ENCODE peak calls at places on chromosomes 2 and 18, in four cellular contexts. H is stimulated activated CD8-positive, alpha-beta memory T cell treated with anti-CD3 and anti-CD28 coated beads, Interleukin-12 subunit alpha, Interleukin-12 subunit beta, amount 100 ng/mL, for 1 hour; B is brain microvascular endothelial cell; Z is AG09319. F is an unnamed sample.

GRCh38 chr2:46257476-46257875 is 39.7 kb upstream of the EPAS1 start:
- DNase-seq in H (no peak), B (peak), Z (no peak), F (peak)

GRCh38 chr2:237227190-237227988 is 141.7 kb downstream of the COPS8 start:
- DNase-seq in H (no peak), Z (no peak), B (peak), F (peak)

GRCh38 chr18:42156266-42156665 is 201.2 kb downstream of the PIK3C3 start:
- DNase-seq in B (peak), H (no peak), Z (no peak), F (no peak)

GRCh38 chr2:31383471-31384153 is 30.9 kb downstream of the XDH start:
- DNase-seq in Z (no peak), B (peak), H (no peak), F (no peak)

GRCh38 chr2:204012081-204012653 is 75.6 kb downstream of the ICOS start:
- DNase-seq in B (no peak), Z (no peak), H (no peak), F (no peak)

GRCh38 chr18:63962137-63962536 is 7.7 kb upstream of the SERPINB8 start:
- DNase-seq in B (no peak), H (no peak), Z (no peak), F (no peak)

GRCh38 chr2:144520718-144521487 is 984 bp upstream of the ZEB2 start:
- DNase-seq in Z (no peak), B (peak), H (no peak), F (no peak)

GRCh38 chr2:213086566-213086965 is 64.8 kb downstream of the IKZF2 start:
- DNase-seq in B (no peak), Z (no peak), H (no peak), F (no peak)

GRCh38 chr2:118791511-118791910 is 55.9 kb downstream of the EN1 start:
- DNase-seq in H (no peak), Z (no peak), B (no peak), F (no peak)

GRCh38 chr2:156695595-156695994 is 259.4 kb downstream of the GPD2 start:
- DNase-seq in H (no peak), B (no peak), Z (no peak), F (no peak)

GRCh38 chr2:176126929-176127768 is 2.4 kb upstream of the HOXD8 start:
- DNase-seq in H (peak), Z (peak), B (peak), F (no peak)

GRCh38 chr18:14974576-14974975 is 226.6 kb downstream of the ANKRD30B start:
- DNase-seq in B (no peak), H (no peak), Z (no peak), F (no peak)

GRCh38 chr2:55779459-55780421 is 86.1 kb upstream of the PNPT1 start:
- DNase-seq in B (peak), Z (no peak), H (no peak), F (peak)

GRCh38 chr18:72056171-72056570 is 488.0 kb downstream of the CBLN2 start:
- DNase-seq in H (no peak), Z (no peak), B (no peak), F (no peak)

GRCh38 chr2:158412206-158412605 is 44.3 kb downstream of the CCDC148 start:
- DNase-seq in Z (no peak), H (no peak), B (peak), F (no peak)

GRCh38 chr2:227188292-227188691 is 23.9 kb downstream of the COL4A3 start:
- DNase-seq in H (no peak), B (peak), Z (no peak), F (no peak)

GRCh38 chr2:227508001-227508400 is 36.0 kb downstream of the AGFG1 start:
- DNase-seq in H (no peak), Z (no peak), B (no peak), F (no peak)

GRCh38 chr2:175824243-175824642 is 177.8 kb downstream of the LNPK start:
- DNase-seq in H (no peak), B (no peak), Z (no peak), F (no peak)

GRCh38 chr18:59604877-59605276 is 92.3 kb downstream of the CCBE1 start:
- DNase-seq in H (no peak), Z (no peak), B (no peak), F (no peak)

GRCh38 chr2:42359894-42360483 is 1.0 kb downstream of the COX7A2L start:
- DNase-seq in B (no peak), H (no peak), Z (no peak), F (no peak)

GRCh38 chr18:26865557-26865956 is at the start of gene AQP4:
- DNase-seq in Z (no peak), H (no peak), B (no peak), F (no peak)

GRCh38 chr2:149768320-149768799 is 180.8 kb upstream of the MMADHC start:
- DNase-seq in H (no peak), Z (no peak), B (no peak), F (peak)

GRCh38 chr2:204228169-204228940 is 291.8 kb downstream of the ICOS start:
- DNase-seq in B (no peak), Z (no peak), H (no peak), F (no peak)

GRCh38 chr2:241802421-241802749 is 6.6 kb upstream of the NEU4 start:
- DNase-seq in H (no peak), B (no peak), Z (no peak), F (no peak)

GRCh38 chr2:147450661-147451060 is 394.2 kb upstream of the ACVR2A start:
- DNase-seq in H (no peak), Z (no peak), B (no peak), F (no peak)

GRCh38 chr2:12895017-12895416 is 178.3 kb downstream of the TRIB2 start:
- DNase-seq in Z (no peak), H (no peak), B (no peak), F (no peak)

GRCh38 chr18:3486514-3486913 is 36.5 kb downstream of the TGIF1 start:
- DNase-seq in Z (no peak), B (no peak), H (no peak), F (no peak)

GRCh38 chr2:162114291-162114690 is 37.8 kb downstream of the GCG start:
- DNase-seq in Z (no peak), B (no peak), H (no peak), F (no peak)

GRCh38 chr2:74501335-74502071 is 2.1 kb upstream of the LBX2 start:
- DNase-seq in H (no peak), Z (no peak), B (no peak), F (no peak)

GRCh38 chr2:56287508-56287907 is 103.7 kb downstream of the CCDC85A start:
- DNase-seq in H (no peak), B (no peak), Z (no peak), F (no peak)

GRCh38 chr18:31648966-31649429 is 35.4 kb downstream of the B4GALT6 start:
- DNase-seq in H (no peak), Z (no peak), B (peak), F (peak)